ENCODE peak calls at places on chromosomes 11 and 22, in ten cellular contexts. One of them, this sample, is unnamed.

GRCh38 chr22:23892626-23893445 is 1.3 kb upstream of the MIF start:
- DNase-seq in AG04450: no peak
- DNase-seq in astrocyte: no peak
- DNase-seq in H9: no peak
- DNase-seq in fibroblast of lung: no peak
- DNase-seq in cardiac muscle cell: no peak
- DNase-seq in uterus: no peak
- DNase-seq in body of pancreas: no peak
- DNase-seq in IMR-90: no peak
- DNase-seq in heart left ventricle: no peak
- DNase-seq in this sample: no peak

GRCh38 chr22:48886604-48887393 is 940.9 kb downstream of the BRD1 start:
- DNase-seq in body of pancreas: no peak
- DNase-seq in heart left ventricle: no peak
- DNase-seq in AG04450: no peak
- DNase-seq in fibroblast of lung: no peak
- DNase-seq in H9: peak; percentile 15
- DNase-seq in IMR-90: no peak
- DNase-seq in uterus: no peak
- DNase-seq in astrocyte: no peak
- DNase-seq in cardiac muscle cell: no peak
- DNase-seq in this sample: peak; percentile 31

GRCh38 chr11:87355614-87356013 is 317.9 kb downstream of the TMEM135 start:
- DNase-seq in H9: no peak
- DNase-seq in IMR-90: no peak
- DNase-seq in body of pancreas: no peak
- DNase-seq in fibroblast of lung: no peak
- DNase-seq in AG04450: no peak
- DNase-seq in astrocyte: no peak
- DNase-seq in cardiac muscle cell: no peak
- DNase-seq in heart left ventricle: no peak
- DNase-seq in uterus: no peak
- DNase-seq in this sample: no peak

GRCh38 chr22:39723899-39724351 is 153.4 kb downstream of the CACNA1I start:
- DNase-seq in IMR-90: peak; percentile 50
- DNase-seq in H9: no peak
- DNase-seq in heart left ventricle: no peak
- DNase-seq in AG04450: no peak
- DNase-seq in fibroblast of lung: peak; percentile 65
- DNase-seq in cardiac muscle cell: no peak
- DNase-seq in astrocyte: peak; percentile 50
- DNase-seq in uterus: no peak
- DNase-seq in body of pancreas: no peak
- DNase-seq in this sample: no peak

GRCh38 chr11:123760894-123761293 is 6.6 kb upstream of the OR6X1 start:
- DNase-seq in astrocyte: no peak
- DNase-seq in fibroblast of lung: no peak
- DNase-seq in uterus: no peak
- DNase-seq in H9: no peak
- DNase-seq in IMR-90: no peak
- DNase-seq in body of pancreas: no peak
- DNase-seq in cardiac muscle cell: no peak
- DNase-seq in AG04450: no peak
- DNase-seq in heart left ventricle: no peak
- DNase-seq in this sample: no peak

GRCh38 chr11:78510597-78510996 is 64.1 kb downstream of the NARS2 start:
- DNase-seq in uterus: no peak
- DNase-seq in fibroblast of lung: no peak
- DNase-seq in AG04450: no peak
- DNase-seq in H9: no peak
- DNase-seq in IMR-90: no peak
- DNase-seq in heart left ventricle: no peak
- DNase-seq in cardiac muscle cell: no peak
- DNase-seq in body of pancreas: no peak
- DNase-seq in astrocyte: no peak
- DNase-seq in this sample: no peak

GRCh38 chr11:130124096-130124495 is 35.5 kb upstream of the ST14 start:
- DNase-seq in heart left ventricle: peak; percentile 40
- DNase-seq in astrocyte: peak; percentile 80
- DNase-seq in AG04450: peak; percentile 30
- DNase-seq in H9: no peak
- DNase-seq in body of pancreas: peak; percentile 30
- DNase-seq in IMR-90: peak; percentile 89
- DNase-seq in cardiac muscle cell: peak; percentile 88
- DNase-seq in fibroblast of lung: peak; percentile 82
- DNase-seq in uterus: peak; percentile 45
- DNase-seq in this sample: no peak

GRCh38 chr22:49672013-49672516 is 155.6 kb downstream of the BRD1 start:
- DNase-seq in body of pancreas: no peak
- DNase-seq in uterus: no peak
- DNase-seq in astrocyte: no peak
- DNase-seq in cardiac muscle cell: no peak
- DNase-seq in H9: no peak
- DNase-seq in AG04450: no peak
- DNase-seq in fibroblast of lung: no peak
- DNase-seq in IMR-90: no peak
- DNase-seq in heart left ventricle: no peak
- DNase-seq in this sample: no peak

GRCh38 chr11:87778341-87778740 is 396.9 kb downstream of the RAB38 start:
- DNase-seq in cardiac muscle cell: no peak
- DNase-seq in H9: no peak
- DNase-seq in IMR-90: no peak
- DNase-seq in AG04450: no peak
- DNase-seq in body of pancreas: no peak
- DNase-seq in heart left ventricle: no peak
- DNase-seq in astrocyte: peak; percentile 32
- DNase-seq in uterus: no peak
- DNase-seq in fibroblast of lung: peak; percentile 47
- DNase-seq in this sample: no peak

DNA sequence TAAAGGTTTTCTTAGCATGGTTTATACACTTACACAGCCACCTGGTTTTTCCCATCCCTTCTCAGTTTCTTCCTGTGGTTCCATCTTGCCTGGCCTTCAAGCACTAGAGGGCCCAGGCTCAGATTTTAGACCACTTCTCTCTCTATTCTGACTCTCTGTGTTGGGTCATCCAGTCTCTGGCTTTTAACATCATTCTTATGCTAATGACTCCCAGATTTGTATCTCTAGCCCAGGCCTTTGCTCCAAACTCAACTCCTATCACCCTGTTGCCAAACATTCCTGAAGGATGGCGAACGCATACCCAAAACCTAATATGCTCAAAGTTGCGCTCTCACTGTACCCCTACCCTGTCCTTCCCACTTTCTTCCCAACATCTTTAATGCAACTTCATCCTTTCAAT is 135.1 kb downstream of the SPATA19 start:
- DNase-seq in H9: no peak
- DNase-seq in AG04450: no peak
- DNase-seq in body of pancreas: no peak
- DNase-seq in heart left ventricle: no peak
- DNase-seq in uterus: no peak
- DNase-seq in fibroblast of lung: no peak
- DNase-seq in IMR-90: no peak
- DNase-seq in astrocyte: no peak
- DNase-seq in cardiac muscle cell: no peak
- DNase-seq in this sample: no peak
- H3K27ac ChIP-seq in H9: no peak overlapping the region
- H3K27ac ChIP-seq in AG04450: no peak overlapping the region
- H3K27ac ChIP-seq in body of pancreas: no peak overlapping the region
- H3K27ac ChIP-seq in heart left ventricle: no peak overlapping the region
- H3K27ac ChIP-seq in uterus: no peak overlapping the region
- H3K27ac ChIP-seq in fibroblast of lung: no peak overlapping the region
- H3K27ac ChIP-seq in IMR-90: no peak overlapping the region
- H3K27ac ChIP-seq in astrocyte: no peak overlapping the region
- H3K27ac ChIP-seq in cardiac muscle cell: no peak overlapping the region
- H3K27ac ChIP-seq in this sample: no peak overlapping the region

GRCh38 chr11:121446752-121447156 is 5.4 kb upstream of the SORL1 start:
- DNase-seq in IMR-90: peak; percentile 73
- DNase-seq in uterus: no peak
- DNase-seq in astrocyte: peak; percentile 9
- DNase-seq in fibroblast of lung: peak; percentile 14
- DNase-seq in heart left ventricle: no peak
- DNase-seq in body of pancreas: no peak
- DNase-seq in cardiac muscle cell: peak; percentile 33
- DNase-seq in AG04450: peak; percentile 33
- DNase-seq in H9: no peak
- DNase-seq in this sample: no peak
- TF ChIP-seq CTCF in IMR-90: peak; percentile 32
- TF ChIP-seq CTCF in uterus: peak; percentile 8
- TF ChIP-seq CTCF in astrocyte: peak; percentile 18
- TF ChIP-seq CTCF in fibroblast of lung: peak; percentile 17
- TF ChIP-seq CTCF in heart left ventricle: no peak
- TF ChIP-seq CTCF in body of pancreas: no peak
- TF ChIP-seq CTCF in cardiac muscle cell: peak; percentile 23
- TF ChIP-seq CTCF in AG04450: peak; percentile 26
- TF ChIP-seq CTCF in H9: peak; percentile 51
- TF ChIP-seq CTCF in this sample: peak; percentile 12

GRCh38 chr22:18116634-18117033 is 6.0 kb downstream of the TUBA8 start:
- DNase-seq in fibroblast of lung: no peak
- DNase-seq in cardiac muscle cell: no peak
- DNase-seq in body of pancreas: no peak
- DNase-seq in astrocyte: no peak
- DNase-seq in AG04450: no peak
- DNase-seq in heart left ventricle: no peak
- DNase-seq in H9: no peak
- DNase-seq in IMR-90: no peak
- DNase-seq in uterus: no peak
- DNase-seq in this sample: no peak

GRCh38 chr22:18114495-18114894 is 3.9 kb downstream of the TUBA8 start:
- DNase-seq in uterus: no peak
- DNase-seq in cardiac muscle cell: no peak
- DNase-seq in H9: no peak
- DNase-seq in body of pancreas: no peak
- DNase-seq in heart left ventricle: no peak
- DNase-seq in AG04450: no peak
- DNase-seq in IMR-90: no peak
- DNase-seq in fibroblast of lung: no peak
- DNase-seq in astrocyte: no peak
- DNase-seq in this sample: no peak

GRCh38 chr22:18113680-18114394 is 3.2 kb downstream of the TUBA8 start:
- DNase-seq in IMR-90: no peak
- DNase-seq in cardiac muscle cell: no peak
- DNase-seq in uterus: no peak
- DNase-seq in body of pancreas: no peak
- DNase-seq in heart left ventricle: no peak
- DNase-seq in H9: no peak
- DNase-seq in astrocyte: no peak
- DNase-seq in fibroblast of lung: no peak
- DNase-seq in AG04450: no peak
- DNase-seq in this sample: no peak

GRCh38 chr22:18115844-18116480 is 5.4 kb downstream of the TUBA8 start:
- DNase-seq in uterus: no peak
- DNase-seq in fibroblast of lung: no peak
- DNase-seq in AG04450: no peak
- DNase-seq in cardiac muscle cell: no peak
- DNase-seq in H9: no peak
- DNase-seq in IMR-90: no peak
- DNase-seq in heart left ventricle: no peak
- DNase-seq in astrocyte: no peak
- DNase-seq in body of pancreas: no peak
- DNase-seq in this sample: no peak

DNA sequence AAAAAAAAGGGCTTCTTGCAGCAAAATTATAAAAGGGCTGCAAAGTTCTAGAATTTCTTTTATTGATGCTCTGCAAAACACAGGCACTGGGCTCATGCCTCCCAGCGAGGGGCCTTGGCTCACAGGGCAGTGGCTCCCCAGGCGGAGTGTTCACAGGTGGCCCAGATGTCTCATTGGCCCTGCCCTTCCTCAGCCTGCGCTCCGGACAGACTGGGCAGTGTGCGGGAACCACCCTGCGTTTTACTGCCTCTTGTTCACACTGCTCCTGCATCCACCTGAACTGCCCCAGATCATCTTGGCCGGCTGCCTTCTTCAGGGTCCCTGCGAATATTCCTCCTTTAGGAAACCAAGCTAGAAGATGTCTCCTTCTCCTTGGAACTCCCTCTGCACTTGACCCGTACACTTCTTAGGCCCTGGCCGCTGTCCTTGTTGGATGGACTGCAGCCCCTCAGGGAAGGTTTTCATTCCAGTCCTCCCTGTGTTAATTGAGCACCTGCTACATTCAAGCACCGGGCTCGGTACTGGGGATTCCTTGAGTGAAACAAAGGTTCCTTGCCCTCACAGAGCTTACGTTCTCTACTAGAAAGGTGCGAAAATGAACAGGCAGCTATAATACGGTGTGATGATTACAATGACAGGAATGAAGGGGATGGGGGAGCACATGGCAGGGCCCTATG is 4.5 kb downstream of the TUBA8 start:
- DNase-seq in astrocyte: no peak
- DNase-seq in heart left ventricle: no peak
- DNase-seq in uterus: no peak
- DNase-seq in fibroblast of lung: no peak
- DNase-seq in H9: no peak
- DNase-seq in IMR-90: no peak
- DNase-seq in AG04450: no peak
- DNase-seq in cardiac muscle cell: no peak
- DNase-seq in body of pancreas: no peak
- DNase-seq in this sample: no peak
- H3K27me3 ChIP-seq in astrocyte: peaks cover 13% of the 10 kb centered on the region
- H3K27me3 ChIP-seq in heart left ventricle: no peaks in the 10 kb centered on the region
- H3K27me3 ChIP-seq in uterus: no peaks in the 10 kb centered on the region
- H3K27me3 ChIP-seq in fibroblast of lung: peaks cover 2% of the 10 kb centered on the region
- H3K27me3 ChIP-seq in H9: peaks cover 1% of the 10 kb centered on the region
- H3K27me3 ChIP-seq in IMR-90: peaks cover 10% of the 10 kb centered on the region
- H3K27me3 ChIP-seq in AG04450: peaks cover 8% of the 10 kb centered on the region
- H3K27me3 ChIP-seq in cardiac muscle cell: peaks cover 23% of the 10 kb centered on the region
- H3K27me3 ChIP-seq in body of pancreas: no peaks in the 10 kb centered on the region
- H3K27me3 ChIP-seq in this sample: peaks cover 4% of the 10 kb centered on the region

DNA sequence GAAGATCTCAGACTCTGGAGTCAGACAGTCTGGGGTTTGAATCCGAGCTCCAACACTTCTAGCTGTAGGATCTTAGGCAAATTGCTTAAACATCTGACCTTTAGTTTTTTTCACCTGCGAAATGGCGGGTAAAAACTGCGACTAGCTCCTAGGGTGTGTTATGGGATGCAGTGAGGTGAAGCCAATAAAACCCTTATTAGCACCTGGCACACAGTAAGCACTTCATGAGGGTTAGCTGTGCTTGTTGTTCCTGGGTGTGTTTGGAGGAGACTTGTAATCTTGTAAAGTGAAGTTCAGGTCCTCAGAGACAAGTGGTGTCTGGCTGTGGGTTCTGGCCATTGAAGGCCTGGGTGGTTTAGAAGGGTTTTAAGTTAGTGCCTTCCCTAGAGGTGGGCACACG is 68.9 kb downstream of the ZBTB16 start:
- DNase-seq in H9: no peak
- DNase-seq in IMR-90: no peak
- DNase-seq in fibroblast of lung: no peak
- DNase-seq in heart left ventricle: no peak
- DNase-seq in uterus: no peak
- DNase-seq in astrocyte: no peak
- DNase-seq in cardiac muscle cell: no peak
- DNase-seq in AG04450: no peak
- DNase-seq in body of pancreas: no peak
- DNase-seq in this sample: no peak
- H3K27ac ChIP-seq in H9: no peak overlapping the region
- H3K27ac ChIP-seq in IMR-90: no peak overlapping the region
- H3K27ac ChIP-seq in fibroblast of lung: no peak overlapping the region
- H3K27ac ChIP-seq in heart left ventricle: peak overlapping the region; percentile 27
- H3K27ac ChIP-seq in uterus: no peak overlapping the region
- H3K27ac ChIP-seq in astrocyte: no peak overlapping the region
- H3K27ac ChIP-seq in cardiac muscle cell: no peak overlapping the region
- H3K27ac ChIP-seq in AG04450: no peak overlapping the region
- H3K27ac ChIP-seq in body of pancreas: no peak overlapping the region
- H3K27ac ChIP-seq in this sample: no peak overlapping the region